ENCODE peak calls at places on chromosomes 4 and X, in seven cellular contexts. U is pancreas, X is tibial nerve, P is brain microvascular endothelial cell, S is heart right ventricle, T is esophagus squamous epithelium, D is A673. R is an unnamed sample.

GRCh38 chr4:70240192-70240591 is 2.2 kb upstream of the CSN3 start:
- DNase-seq in T (no peak), U (no peak), X (no peak), S (no peak), D (no peak), P (peak; percentile 11), R (no peak)

GRCh38 chr4:186192068-186192751 is 843 bp downstream of the CYP4V2 start:
- DNase-seq in T (no peak), U (no peak), S (peak; percentile 35), X (peak; percentile 56), P (peak; percentile 18), D (peak; percentile 43), R (peak; percentile 71)

GRCh38 chr4:61011051-61011450 is 189.1 kb upstream of the ADGRL3 start:
- DNase-seq in S (no peak), P (no peak), X (no peak), T (no peak), D (no peak), U (no peak), R (no peak)

GRCh38 chr4:108861339-108861738 is 98.5 kb upstream of the ETNPPL start:
- DNase-seq in P (no peak), U (no peak), T (no peak), D (no peak), X (no peak), S (no peak), R (peak; percentile 16)

GRCh38 chr4:183823394-183823793 is 81.7 kb upstream of the STOX2 start:
- DNase-seq in P (peak; percentile 49), X (peak; percentile 33), S (no peak), U (no peak), D (no peak), T (no peak), R (no peak)

GRCh38 chr4:1568855-1569460 is 115.2 kb downstream of the FAM53A start:
- DNase-seq in S (no peak), X (no peak), P (no peak), U (peak; percentile 52), D (no peak), T (no peak), R (no peak)

GRCh38 chr4:41656572-41657301 is 91.8 kb downstream of the PHOX2B start:
- DNase-seq in U (no peak), X (no peak), T (no peak), P (no peak), S (peak; percentile 69), D (no peak), R (no peak)

GRCh38 chrX:48599341-48599740 is 2.0 kb downstream of the WDR13 start:
- DNase-seq in D (no peak), U (no peak), X (no peak), S (no peak), T (no peak), P (no peak), R (no peak)

GRCh38 chrX:40552768-40553167 is 28.0 kb upstream of the ATP6AP2 start:
- DNase-seq in P (no peak), S (no peak), X (no peak), D (no peak), U (no peak), T (no peak), R (no peak)

GRCh38 chrX:153411988-153412574 is 809 bp downstream of the ZFP92 start:
- DNase-seq in U (no peak), T (no peak), S (no peak), P (no peak), X (no peak), D (no peak), R (no peak)

GRCh38 chr4:30269850-30270249 is 450.3 kb upstream of the PCDH7 start:
- DNase-seq in U (no peak), P (no peak), S (no peak), D (peak; percentile 27), X (no peak), T (no peak), R (no peak)
- TF ChIP-seq CTCF in U (no peak), P (peak; percentile 31), S (no peak), D (peak; percentile 56), X (no peak), T (no peak), R (no peak)

GRCh38 chr4:99868126-99868596 is 26.1 kb downstream of the LAMTOR3 start:
- DNase-seq in S (no peak), P (peak; percentile 32), T (no peak), D (no peak), U (no peak), X (no peak), R (no peak)

GRCh38 chr4:99859618-99860017 is 34.6 kb downstream of the LAMTOR3 start:
- DNase-seq in X (no peak), D (no peak), T (no peak), P (no peak), S (no peak), U (no peak), R (no peak)

GRCh38 chr4:99861120-99861905 is 32.9 kb downstream of the LAMTOR3 start:
- DNase-seq in S (no peak), T (no peak), X (no peak), P (no peak), D (no peak), U (no peak), R (no peak)

DNA sequence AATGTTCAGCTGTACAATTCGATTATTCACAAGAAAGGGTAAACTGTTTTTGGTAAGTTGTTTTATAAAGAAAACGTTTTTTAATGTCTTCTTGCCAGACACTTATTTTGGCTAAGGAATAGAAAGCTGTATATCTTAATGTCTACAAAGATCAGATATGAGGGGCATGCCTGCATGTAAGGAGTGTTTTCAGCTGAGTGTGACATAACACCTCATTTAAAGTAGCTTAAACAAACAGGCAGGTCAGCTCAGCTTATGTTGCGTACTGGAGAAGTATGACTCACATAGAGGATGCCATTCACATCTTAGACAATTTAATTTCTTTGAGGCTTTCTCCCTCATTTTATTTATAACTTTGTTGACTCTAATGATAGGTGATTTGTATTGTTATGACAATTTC is 30.4 kb downstream of the LAMTOR3 start:
- DNase-seq in D (no peak), U (no peak), X (no peak), T (no peak), P (peak; percentile 41), S (no peak), R (no peak)
- H3K27ac ChIP-seq in D (no peak overlapping the region), U (no peak overlapping the region), X (no peak overlapping the region), T (no peak overlapping the region), P (no peak overlapping the region), S (no peak overlapping the region), R (no peak overlapping the region)

GRCh38 chr4:54658321-54659093 is 750 bp downstream of the KIT start:
- DNase-seq in X (peak; percentile 10), T (no peak), D (peak; percentile 66), S (peak; percentile 47), U (peak; percentile 80), P (peak; percentile 46), R (peak; percentile 41)
- TF ChIP-seq CTCF in X (no peak), T (no peak), D (peak; percentile 39), S (no peak), U (no peak), P (peak; percentile 55), R (no peak)

GRCh38 chr4:166279261-166279660 is 406.2 kb downstream of the TLL1 start:
- DNase-seq in X (no peak), T (no peak), P (no peak), S (no peak), D (peak; percentile 58), U (no peak), R (no peak)
- H3K27ac ChIP-seq in X (no peak overlapping the region), T (no peak overlapping the region), P (no peak overlapping the region), S (no peak overlapping the region), D (no peak overlapping the region), U (no peak overlapping the region), R (no peak overlapping the region)

DNA sequence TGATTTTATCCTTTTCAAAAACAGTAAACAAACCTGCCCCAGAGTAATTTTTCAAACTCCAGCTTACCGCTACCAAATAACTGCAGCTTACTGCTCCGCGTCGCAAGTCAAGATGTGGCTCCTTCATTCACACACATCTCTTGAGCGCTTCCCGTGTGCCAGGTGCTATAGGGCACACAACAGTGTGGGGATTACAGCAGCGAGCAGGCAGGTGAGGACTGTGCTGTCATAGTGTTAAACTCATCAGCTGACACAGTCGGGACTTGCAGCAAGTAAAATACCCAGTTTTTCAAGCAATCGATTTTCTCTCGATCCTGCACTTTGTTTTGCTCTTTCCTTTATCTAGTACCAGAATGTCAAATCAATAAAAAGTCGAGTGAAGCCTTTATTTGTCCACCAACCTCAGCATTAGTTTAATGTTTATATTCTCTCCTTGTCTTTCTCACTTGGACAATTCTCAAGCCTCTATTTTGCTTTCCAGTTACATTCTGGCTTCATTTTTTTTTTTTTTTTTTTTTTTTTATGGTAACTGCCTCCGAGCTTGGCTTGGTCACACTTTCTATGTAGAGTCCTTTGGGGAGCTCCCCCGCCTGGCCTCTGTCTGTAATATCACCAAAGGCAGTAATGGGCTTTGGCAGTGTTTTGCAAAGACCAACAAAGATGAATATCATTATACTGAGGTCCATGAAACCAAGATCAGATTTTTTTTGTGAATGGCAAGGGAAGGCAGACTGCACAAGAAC is 8.3 kb upstream of the ASB5 start:
- DNase-seq in D (peak; percentile 64), X (no peak), T (no peak), S (peak; percentile 51), P (peak; percentile 76), U (peak; percentile 67), R (peak; percentile 65)
- TF ChIP-seq CTCF in D (peak; percentile 56), X (peak; percentile 22), T (peak; percentile 27), S (peak; percentile 33), P (peak; percentile 80), U (peak; percentile 14), R (no peak)

DNA sequence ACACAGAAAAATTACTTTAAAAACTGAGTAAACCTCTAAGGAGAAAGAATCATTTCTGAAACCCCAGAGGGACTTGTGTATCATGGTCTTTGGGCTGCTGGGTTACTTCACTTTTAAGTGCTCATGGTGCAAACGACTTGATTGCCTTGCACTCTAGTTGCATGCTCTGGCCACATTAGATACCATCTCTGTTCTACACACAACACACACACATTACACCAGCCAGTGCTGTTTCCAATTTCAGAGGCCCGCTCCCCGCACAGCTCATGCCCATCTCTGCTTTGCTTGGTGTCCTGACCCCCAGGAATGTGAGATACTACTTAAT is 2.1 kb downstream of the PPP3CA start:
- DNase-seq in U (no peak), X (peak; percentile 15), P (peak; percentile 10), T (no peak), S (no peak), D (peak; percentile 50), R (no peak)
- H3K27ac ChIP-seq in U (no peak overlapping the region), X (no peak overlapping the region), P (no peak overlapping the region), T (peak overlapping the region; percentile 99), S (no peak overlapping the region), D (peak overlapping the region; percentile 91), R (no peak overlapping the region)

GRCh38 chr4:147924604-147925412 is 192.9 kb downstream of the ARHGAP10 start:
- DNase-seq in D (peak; percentile 59), T (no peak), U (no peak), P (peak; percentile 22), S (peak; percentile 19), X (no peak), R (peak; percentile 47)
- TF ChIP-seq CTCF in D (peak; percentile 67), T (peak; percentile 26), U (no peak), P (peak; percentile 78), S (no peak), X (no peak), R (no peak)

GRCh38 chr4:23894021-23894420 is 4.2 kb upstream of the PPARGC1A start:
- DNase-seq in U (no peak), P (no peak), S (no peak), X (no peak), T (no peak), D (no peak), R (no peak)
- H3K27ac ChIP-seq in U (no peak overlapping the region), P (no peak overlapping the region), S (no peak overlapping the region), X (no peak overlapping the region), T (no peak overlapping the region), D (no peak overlapping the region), R (no peak overlapping the region)

GRCh38 chrX:115690554-115691216 is 129.7 kb downstream of the PLS3 start:
- DNase-seq in P (peak; percentile 85), X (peak; percentile 80), D (peak; percentile 84), S (peak; percentile 57), U (no peak), T (no peak), R (peak; percentile 69)
- TF ChIP-seq CTCF in P (peak; percentile 84), X (peak; percentile 54), D (peak; percentile 88), S (peak; percentile 63), U (peak; percentile 94), T (peak; percentile 88), R (peak; percentile 68)